ENCODE peak calls at places on chromosomes 6 and 20, in nine cellular contexts. One of them, this sample, is unnamed. For H3K27me3, the result is how much of the 10 kb centered on the place peaks cover.

GRCh38 chr6:19845271-19846046 is 8.3 kb downstream of the ID4 start:
- DNase-seq in aorta: no peak
- DNase-seq in AG04450: no peak
- DNase-seq in left ventricle myocardium inferior: no peak
- DNase-seq in CD8-positive, alpha-beta memory T cell: no peak
- DNase-seq in brain microvascular endothelial cell: no peak
- DNase-seq in adrenal gland: no peak
- DNase-seq in stomach: no peak
- DNase-seq in fibroblast of lung: no peak
- DNase-seq in this sample: no peak

GRCh38 chr20:631091-631490 is 21.0 kb upstream of the TCF15 start:
- DNase-seq in aorta: no peak
- DNase-seq in AG04450: no peak
- DNase-seq in left ventricle myocardium inferior: no peak
- DNase-seq in CD8-positive, alpha-beta memory T cell: no peak
- DNase-seq in brain microvascular endothelial cell: peak
- DNase-seq in adrenal gland: no peak
- DNase-seq in stomach: no peak
- DNase-seq in fibroblast of lung: no peak
- DNase-seq in this sample: no peak

GRCh38 chr20:49045440-49046086 is 549 bp upstream of the CSE1L start:
- DNase-seq in aorta: peak
- DNase-seq in AG04450: no peak
- DNase-seq in left ventricle myocardium inferior: peak
- DNase-seq in CD8-positive, alpha-beta memory T cell: no peak
- DNase-seq in brain microvascular endothelial cell: no peak
- DNase-seq in adrenal gland: peak
- DNase-seq in stomach: peak
- DNase-seq in fibroblast of lung: peak
- DNase-seq in this sample: no peak

GRCh38 chr6:140970485-140970884 is 1162.2 kb upstream of the GJE1 start:
- DNase-seq in aorta: no peak
- DNase-seq in AG04450: no peak
- DNase-seq in left ventricle myocardium inferior: no peak
- DNase-seq in CD8-positive, alpha-beta memory T cell: no peak
- DNase-seq in brain microvascular endothelial cell: no peak
- DNase-seq in adrenal gland: no peak
- DNase-seq in stomach: no peak
- DNase-seq in fibroblast of lung: no peak
- DNase-seq in this sample: no peak

GRCh38 chr6:145963216-145964068 is 716 bp downstream of the SHPRH start:
- DNase-seq in aorta: peak
- DNase-seq in AG04450: no peak
- DNase-seq in left ventricle myocardium inferior: peak
- DNase-seq in CD8-positive, alpha-beta memory T cell: peak
- DNase-seq in brain microvascular endothelial cell: peak
- DNase-seq in adrenal gland: peak
- DNase-seq in stomach: peak
- DNase-seq in fibroblast of lung: peak
- DNase-seq in this sample: peak

GRCh38 chr20:5136096-5136495 is 9.3 kb downstream of the CDS2 start:
- DNase-seq in aorta: no peak
- DNase-seq in AG04450: no peak
- DNase-seq in left ventricle myocardium inferior: no peak
- DNase-seq in CD8-positive, alpha-beta memory T cell: no peak
- DNase-seq in brain microvascular endothelial cell: no peak
- DNase-seq in adrenal gland: no peak
- DNase-seq in stomach: no peak
- DNase-seq in fibroblast of lung: no peak
- DNase-seq in this sample: no peak

GRCh38 chr20:41027872-41028358 is 707 bp upstream of the TOP1 start:
- DNase-seq in aorta: no peak
- DNase-seq in AG04450: no peak
- DNase-seq in left ventricle myocardium inferior: no peak
- DNase-seq in CD8-positive, alpha-beta memory T cell: no peak
- DNase-seq in brain microvascular endothelial cell: no peak
- DNase-seq in adrenal gland: no peak
- DNase-seq in stomach: no peak
- DNase-seq in fibroblast of lung: no peak
- DNase-seq in this sample: no peak

GRCh38 chr6:48037946-48038345 is 73.1 kb downstream of the PTCHD4 start:
- DNase-seq in aorta: no peak
- DNase-seq in AG04450: no peak
- DNase-seq in left ventricle myocardium inferior: no peak
- DNase-seq in CD8-positive, alpha-beta memory T cell: no peak
- DNase-seq in brain microvascular endothelial cell: no peak
- DNase-seq in adrenal gland: no peak
- DNase-seq in stomach: no peak
- DNase-seq in fibroblast of lung: no peak
- DNase-seq in this sample: no peak

GRCh38 chr20:32252189-32252588 is 25.3 kb upstream of the KIF3B start:
- DNase-seq in aorta: no peak
- DNase-seq in AG04450: no peak
- DNase-seq in left ventricle myocardium inferior: no peak
- DNase-seq in CD8-positive, alpha-beta memory T cell: peak
- DNase-seq in brain microvascular endothelial cell: no peak
- DNase-seq in adrenal gland: no peak
- DNase-seq in stomach: no peak
- DNase-seq in fibroblast of lung: no peak
- DNase-seq in this sample: no peak

GRCh38 chr20:8389381-8390368 is 257.6 kb downstream of the PLCB1 start:
- DNase-seq in aorta: no peak
- DNase-seq in AG04450: peak
- DNase-seq in left ventricle myocardium inferior: no peak
- DNase-seq in CD8-positive, alpha-beta memory T cell: peak
- DNase-seq in brain microvascular endothelial cell: no peak
- DNase-seq in adrenal gland: no peak
- DNase-seq in stomach: no peak
- DNase-seq in fibroblast of lung: peak
- DNase-seq in this sample: peak

GRCh38 chr6:149513915-149514314 is 29.1 kb upstream of the ZC3H12D start:
- DNase-seq in aorta: no peak
- DNase-seq in AG04450: no peak
- DNase-seq in left ventricle myocardium inferior: no peak
- DNase-seq in CD8-positive, alpha-beta memory T cell: no peak
- DNase-seq in brain microvascular endothelial cell: no peak
- DNase-seq in adrenal gland: no peak
- DNase-seq in stomach: no peak
- DNase-seq in fibroblast of lung: no peak
- DNase-seq in this sample: no peak

GRCh38 chr6:119445666-119446622 is 96.4 kb upstream of the MAN1A1 start:
- DNase-seq in aorta: no peak
- DNase-seq in AG04450: no peak
- DNase-seq in left ventricle myocardium inferior: no peak
- DNase-seq in CD8-positive, alpha-beta memory T cell: no peak
- DNase-seq in brain microvascular endothelial cell: peak
- DNase-seq in adrenal gland: no peak
- DNase-seq in stomach: no peak
- DNase-seq in fibroblast of lung: peak
- DNase-seq in this sample: peak

GRCh38 chr6:136252441-136252840 is 2.3 kb upstream of the MTFR2 start:
- DNase-seq in aorta: no peak
- DNase-seq in AG04450: no peak
- DNase-seq in left ventricle myocardium inferior: no peak
- DNase-seq in CD8-positive, alpha-beta memory T cell: no peak
- DNase-seq in brain microvascular endothelial cell: no peak
- DNase-seq in adrenal gland: no peak
- DNase-seq in stomach: no peak
- DNase-seq in fibroblast of lung: no peak
- DNase-seq in this sample: no peak

GRCh38 chr6:85250586-85251216 is 199.2 kb upstream of the NT5E start:
- DNase-seq in aorta: no peak
- DNase-seq in AG04450: no peak
- DNase-seq in left ventricle myocardium inferior: no peak
- DNase-seq in CD8-positive, alpha-beta memory T cell: no peak
- DNase-seq in brain microvascular endothelial cell: peak
- DNase-seq in adrenal gland: no peak
- DNase-seq in stomach: no peak
- DNase-seq in fibroblast of lung: peak
- DNase-seq in this sample: no peak

GRCh38 chr6:57313711-57314471 is 3.5 kb upstream of the PRIM2 start:
- DNase-seq in aorta: peak
- DNase-seq in AG04450: peak
- DNase-seq in left ventricle myocardium inferior: no peak
- DNase-seq in CD8-positive, alpha-beta memory T cell: no peak
- DNase-seq in brain microvascular endothelial cell: peak
- DNase-seq in adrenal gland: no peak
- DNase-seq in stomach: no peak
- DNase-seq in fibroblast of lung: peak
- DNase-seq in this sample: no peak

GRCh38 chr6:46985943-46986342 is 56.2 kb downstream of the ADGRF1 start:
- DNase-seq in aorta: no peak
- DNase-seq in AG04450: no peak
- DNase-seq in left ventricle myocardium inferior: no peak
- DNase-seq in CD8-positive, alpha-beta memory T cell: no peak
- DNase-seq in brain microvascular endothelial cell: peak
- DNase-seq in adrenal gland: no peak
- DNase-seq in stomach: no peak
- DNase-seq in fibroblast of lung: no peak
- DNase-seq in this sample: no peak

GRCh38 chr6:158703121-158703839 is 53.4 kb downstream of the SYTL3 start:
- DNase-seq in aorta: no peak
- DNase-seq in AG04450: no peak
- DNase-seq in left ventricle myocardium inferior: peak
- DNase-seq in CD8-positive, alpha-beta memory T cell: no peak
- DNase-seq in brain microvascular endothelial cell: no peak
- DNase-seq in adrenal gland: no peak
- DNase-seq in stomach: no peak
- DNase-seq in fibroblast of lung: no peak
- DNase-seq in this sample: peak

GRCh38 chr6:100317031-100317430 is 147.7 kb downstream of the SIM1 start:
- DNase-seq in aorta: no peak
- DNase-seq in AG04450: no peak
- DNase-seq in left ventricle myocardium inferior: no peak
- DNase-seq in CD8-positive, alpha-beta memory T cell: no peak
- DNase-seq in brain microvascular endothelial cell: no peak
- DNase-seq in adrenal gland: no peak
- DNase-seq in stomach: no peak
- DNase-seq in fibroblast of lung: no peak
- DNase-seq in this sample: no peak

DNA sequence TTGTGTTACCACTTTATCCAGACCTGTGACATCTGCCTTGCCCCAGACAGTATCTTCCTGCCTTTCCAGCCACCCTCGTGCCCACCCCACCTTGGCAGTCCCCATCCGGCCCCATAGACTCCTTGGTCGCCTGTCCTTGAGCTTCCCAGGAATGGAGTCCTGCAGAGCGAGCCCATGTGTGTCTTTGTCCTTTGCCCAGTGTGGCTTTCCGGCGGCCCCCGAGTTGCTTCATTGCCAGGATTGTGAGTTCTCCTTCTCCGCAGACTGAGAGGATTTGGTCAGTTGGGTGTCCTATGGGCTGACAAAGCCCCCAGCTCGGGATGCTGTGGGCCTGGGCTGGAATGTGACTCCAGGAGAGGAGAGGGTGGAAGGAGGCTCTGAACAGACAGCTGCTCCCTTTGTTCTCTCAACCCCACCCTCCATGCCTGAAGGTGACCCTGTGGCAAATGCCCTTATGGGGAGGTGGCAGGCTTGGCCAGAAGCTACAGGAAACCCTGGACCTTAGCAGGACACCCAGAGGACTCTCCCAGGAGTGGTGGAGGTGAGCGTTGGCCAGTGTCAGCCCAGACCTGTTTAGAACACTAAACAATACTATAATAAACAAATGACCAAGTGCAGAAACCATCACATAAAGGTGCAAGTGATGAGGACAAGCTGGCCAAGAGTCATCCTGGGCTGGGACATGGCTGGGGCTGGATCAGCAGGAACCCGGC is 1.9 kb upstream of the CST1 start:
- DNase-seq in aorta: no peak
- DNase-seq in AG04450: no peak
- DNase-seq in left ventricle myocardium inferior: no peak
- DNase-seq in CD8-positive, alpha-beta memory T cell: no peak
- DNase-seq in brain microvascular endothelial cell: no peak
- DNase-seq in adrenal gland: no peak
- DNase-seq in stomach: no peak
- DNase-seq in fibroblast of lung: no peak
- DNase-seq in this sample: no peak
- H3K27me3 ChIP-seq in aorta: under half
- H3K27me3 ChIP-seq in AG04450: under half
- H3K27me3 ChIP-seq in left ventricle myocardium inferior: under half
- H3K27me3 ChIP-seq in CD8-positive, alpha-beta memory T cell: under half
- H3K27me3 ChIP-seq in brain microvascular endothelial cell: under half
- H3K27me3 ChIP-seq in adrenal gland: under half
- H3K27me3 ChIP-seq in stomach: under half
- H3K27me3 ChIP-seq in fibroblast of lung: under half
- H3K27me3 ChIP-seq in this sample: under half

DNA sequence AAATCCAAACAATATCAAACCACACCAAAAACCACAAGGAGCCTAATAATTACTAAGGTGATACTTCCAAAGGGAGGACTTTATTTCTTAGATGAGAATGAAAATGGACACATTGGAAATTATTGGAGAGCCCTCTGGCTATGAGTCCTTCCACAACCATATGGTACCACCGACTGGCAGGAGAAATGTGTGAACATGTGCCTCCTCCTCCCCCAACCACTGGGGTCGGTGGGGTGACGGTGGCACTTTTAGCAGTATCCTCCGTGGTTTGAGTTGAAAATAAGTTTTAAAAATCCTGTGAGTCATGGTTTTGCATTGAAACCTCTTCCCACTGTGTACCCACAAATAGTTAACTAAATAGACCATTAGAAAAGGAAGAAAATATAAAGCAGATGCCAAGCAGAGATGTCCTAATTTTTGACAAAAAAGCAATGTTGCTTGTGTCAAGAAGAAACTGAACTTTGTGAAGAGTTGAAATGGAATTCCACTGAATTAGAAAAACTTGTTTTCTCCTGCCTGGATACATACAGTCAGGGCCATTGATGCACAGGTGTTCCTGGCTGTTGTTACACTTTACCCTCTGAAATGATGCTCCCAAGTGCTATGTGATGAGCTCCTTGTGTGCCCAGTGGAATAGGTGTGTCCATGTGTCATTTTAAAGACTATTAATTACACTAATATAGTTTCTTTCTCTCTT is 3.2 kb downstream of the EDN1 start:
- DNase-seq in aorta: no peak
- DNase-seq in AG04450: no peak
- DNase-seq in left ventricle myocardium inferior: no peak
- DNase-seq in CD8-positive, alpha-beta memory T cell: no peak
- DNase-seq in brain microvascular endothelial cell: no peak
- DNase-seq in adrenal gland: no peak
- DNase-seq in stomach: no peak
- DNase-seq in fibroblast of lung: no peak
- DNase-seq in this sample: no peak
- H3K4me3 ChIP-seq in aorta: no peak
- H3K4me3 ChIP-seq in AG04450: no peak
- H3K4me3 ChIP-seq in left ventricle myocardium inferior: peak
- H3K4me3 ChIP-seq in CD8-positive, alpha-beta memory T cell: no peak
- H3K4me3 ChIP-seq in brain microvascular endothelial cell: no peak
- H3K4me3 ChIP-seq in adrenal gland: no peak
- H3K4me3 ChIP-seq in stomach: peak
- H3K4me3 ChIP-seq in fibroblast of lung: no peak
- H3K4me3 ChIP-seq in this sample: no peak

GRCh38 chr6:41437604-41438003 is 102.2 kb downstream of the NCR2 start:
- DNase-seq in aorta: no peak
- DNase-seq in AG04450: no peak
- DNase-seq in left ventricle myocardium inferior: no peak
- DNase-seq in CD8-positive, alpha-beta memory T cell: no peak
- DNase-seq in brain microvascular endothelial cell: no peak
- DNase-seq in adrenal gland: no peak
- DNase-seq in stomach: no peak
- DNase-seq in fibroblast of lung: no peak
- DNase-seq in this sample: no peak
- H3K27me3 ChIP-seq in aorta: under half
- H3K27me3 ChIP-seq in AG04450: under half
- H3K27me3 ChIP-seq in left ventricle myocardium inferior: under half
- H3K27me3 ChIP-seq in CD8-positive, alpha-beta memory T cell: under half
- H3K27me3 ChIP-seq in brain microvascular endothelial cell: under half
- H3K27me3 ChIP-seq in adrenal gland: under half
- H3K27me3 ChIP-seq in stomach: under half
- H3K27me3 ChIP-seq in fibroblast of lung: under half
- H3K27me3 ChIP-seq in this sample: under half

GRCh38 chr6:26233608-26234420 is 131.2 kb upstream of the BTN3A2 start:
- DNase-seq in aorta: peak
- DNase-seq in AG04450: no peak
- DNase-seq in left ventricle myocardium inferior: no peak
- DNase-seq in CD8-positive, alpha-beta memory T cell: peak
- DNase-seq in brain microvascular endothelial cell: no peak
- DNase-seq in adrenal gland: peak
- DNase-seq in stomach: peak
- DNase-seq in fibroblast of lung: peak
- DNase-seq in this sample: no peak
- H3K4me3 ChIP-seq in aorta: peak
- H3K4me3 ChIP-seq in AG04450: peak
- H3K4me3 ChIP-seq in left ventricle myocardium inferior: peak
- H3K4me3 ChIP-seq in CD8-positive, alpha-beta memory T cell: peak
- H3K4me3 ChIP-seq in brain microvascular endothelial cell: peak
- H3K4me3 ChIP-seq in adrenal gland: peak
- H3K4me3 ChIP-seq in stomach: peak
- H3K4me3 ChIP-seq in fibroblast of lung: peak
- H3K4me3 ChIP-seq in this sample: no peak